ENCODE peak calls at places on chromosomes 3 and 15, in four cellular contexts. X is A549, J is HCT116, R is endothelial cell of umbilical vein. W is an unnamed sample.

GRCh38 chr15:37586976-37587375 is 347.5 kb upstream of the TMCO5A start:
- DNase-seq in X (no peak), J (no peak), R (no peak), W (no peak)

GRCh38 chr3:86793786-86794185 is 197.2 kb downstream of the VGLL3 start:
- DNase-seq in X (no peak), J (no peak), R (no peak), W (no peak)

GRCh38 chr3:138049157-138049919 is 39.4 kb downstream of the CLDN18 start:
- DNase-seq in X (no peak), J (no peak), R (no peak), W (no peak)

GRCh38 chr3:148309390-148310035 is 388.2 kb upstream of the AGTR1 start:
- DNase-seq in X (peak), J (peak), R (peak), W (peak)

GRCh38 chr3:58025824-58026579 is 17.8 kb downstream of the FLNB start:
- DNase-seq in X (no peak), J (no peak), R (peak), W (no peak)

GRCh38 chr3:65666426-65667091 is 372.2 kb downstream of the MAGI1 start:
- DNase-seq in X (no peak), J (no peak), R (no peak), W (no peak)

GRCh38 chr15:71052356-71052755 is 62.9 kb upstream of the THSD4 start:
- DNase-seq in X (no peak), J (no peak), R (no peak), W (no peak)

GRCh38 chr3:27712136-27713065 is 9.7 kb downstream of the EOMES start:
- DNase-seq in X (peak), J (peak), R (peak), W (peak)

DNA sequence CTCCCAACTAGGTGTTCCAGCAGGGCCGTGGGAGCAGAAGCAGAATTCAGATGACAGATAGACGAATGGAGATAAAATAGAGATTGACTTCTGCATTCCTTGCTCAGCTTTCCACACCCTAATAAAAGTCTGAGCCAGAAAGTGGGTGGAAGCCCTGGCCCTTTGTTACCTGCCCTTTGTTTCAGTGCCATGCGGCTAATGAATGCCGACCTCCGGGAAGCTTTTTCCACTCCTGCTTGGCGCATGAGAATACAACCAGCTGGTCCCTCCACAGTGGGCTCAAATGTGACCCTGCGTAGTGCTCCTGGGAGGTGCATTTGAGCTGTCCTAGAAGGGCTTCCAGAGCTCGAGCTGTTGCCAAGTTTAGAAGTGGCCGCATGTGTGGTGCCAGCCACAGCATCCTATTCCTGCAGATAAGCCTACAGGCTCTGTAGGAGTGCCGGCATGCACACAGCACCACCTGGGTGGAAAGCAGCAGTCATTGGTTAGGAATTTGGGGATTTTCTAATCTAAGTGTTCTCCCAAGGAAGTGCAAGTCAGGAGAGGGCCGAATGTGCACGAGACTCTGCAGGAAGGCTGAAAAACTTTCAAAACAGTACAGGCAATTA is 94.6 kb downstream of the SLCO3A1 start:
- DNase-seq in X (peak), J (no peak), R (no peak), W (no peak)
- TF ChIP-seq MAX in X (peak), J (no peak), R (no peak), W (no peak)

DNA sequence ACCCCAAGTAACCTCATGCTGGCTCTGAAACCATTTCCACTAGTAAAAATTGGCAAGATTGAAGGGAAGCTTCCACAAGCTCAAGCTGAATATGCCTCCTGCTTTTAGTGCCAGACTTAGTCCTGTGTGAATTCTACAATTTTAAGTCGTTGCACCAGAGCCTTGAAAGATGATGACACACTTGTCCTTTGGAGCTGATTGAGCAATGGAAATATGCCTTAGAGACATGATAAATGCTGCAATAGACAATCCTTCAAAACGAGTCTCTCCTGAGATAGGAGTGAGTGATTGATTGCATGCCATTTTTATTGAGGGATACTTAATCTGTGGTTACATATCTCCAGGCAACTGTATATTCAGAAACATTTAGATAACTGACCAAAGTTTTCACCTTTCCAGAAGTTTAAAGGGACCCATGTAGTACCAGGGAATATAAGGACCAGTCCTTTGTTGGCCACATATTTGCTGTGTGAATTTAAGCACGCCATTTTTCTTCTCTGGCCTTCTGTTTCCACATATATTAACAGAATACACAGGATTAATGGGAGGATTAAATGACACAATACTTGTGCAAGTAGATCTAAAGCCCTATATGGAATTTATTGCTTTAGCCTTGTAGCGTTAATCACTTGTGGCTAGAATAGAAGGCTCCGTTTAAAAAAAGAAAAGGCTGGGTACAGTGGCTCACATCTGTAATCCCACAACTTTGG is 65.1 kb downstream of the PPARG start:
- DNase-seq in X (no peak), J (no peak), R (no peak), W (peak)
- TF ChIP-seq MAX in X (no peak), J (no peak), R (no peak), W (no peak)

DNA sequence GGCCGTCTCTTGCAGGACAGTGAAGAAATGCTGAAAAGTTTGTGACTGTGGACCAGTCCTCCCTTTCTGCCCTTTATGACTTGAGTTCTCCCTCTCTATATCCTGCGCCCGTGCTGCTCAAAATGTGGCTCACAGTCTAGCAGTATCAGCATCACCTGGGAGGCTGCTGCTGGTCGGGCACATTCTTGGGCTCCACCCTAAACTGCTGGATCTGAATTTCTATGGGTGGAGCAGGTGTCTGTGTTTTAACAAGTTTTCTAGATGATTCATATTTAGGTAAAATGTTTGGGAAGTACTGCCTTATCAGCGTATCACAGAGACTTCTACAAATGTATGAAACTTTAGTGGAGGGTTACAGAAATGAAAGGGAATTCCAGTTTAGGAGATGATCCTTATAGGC is 196.9 kb downstream of the ADAMTSL3 start:
- DNase-seq in X (no peak), J (no peak), R (no peak), W (no peak)
- TF ChIP-seq MAX in X (no peak), J (no peak), R (no peak), W (no peak)

GRCh38 chr3:49257187-49257586 is 19.8 kb downstream of the C3orf62 start:
- DNase-seq in X (no peak), J (no peak), R (no peak), W (no peak)

GRCh38 chr3:49255112-49255511 is 21.9 kb downstream of the C3orf62 start:
- DNase-seq in X (no peak), J (no peak), R (no peak), W (peak)

GRCh38 chr3:49253512-49253911 is 23.5 kb downstream of the C3orf62 start:
- DNase-seq in X (no peak), J (no peak), R (no peak), W (no peak)

GRCh38 chr3:49255686-49256085 is 21.3 kb downstream of the C3orf62 start:
- DNase-seq in X (no peak), J (no peak), R (no peak), W (peak)

GRCh38 chr3:49256152-49256551 is 20.9 kb downstream of the C3orf62 start:
- DNase-seq in X (no peak), J (no peak), R (no peak), W (no peak)
- TF ChIP-seq MAX in X (no peak), J (no peak), R (no peak), W (no peak)

W was measured in NB4.